ENCODE peak calls at places on chromosomes 2 and 18, in six cellular contexts. A, W, F, R, Z and P are unnamed samples. For H3K4me1, the result is how much of the 10 kb centered on the place peaks cover.

GRCh38 chr2:27086722-27087446 is at the start of gene KHK:
- DNase-seq in F (no peak), Z (peak), A (peak), W (no peak), R (no peak), P (peak)

GRCh38 chr2:119823734-119824334 is 64.1 kb downstream of the PTPN4 start:
- DNase-seq in Z (peak), A (peak), F (peak), R (no peak), W (no peak), P (peak)

GRCh38 chr18:6785001-6785400 is 55.5 kb downstream of the ARHGAP28 start:
- DNase-seq in A (no peak), W (no peak), Z (no peak), R (no peak), F (peak), P (no peak)

GRCh38 chr2:234678721-234679120 is 181.8 kb upstream of the ARL4C start:
- DNase-seq in W (no peak), Z (no peak), A (no peak), F (peak), R (no peak), P (no peak)

GRCh38 chr18:26415041-26415440 is 133.3 kb downstream of the KCTD1 start:
- DNase-seq in W (no peak), R (no peak), Z (no peak), F (peak), A (no peak), P (no peak)

GRCh38 chr2:214193943-214194342 is 216.9 kb upstream of the VWC2L start:
- DNase-seq in Z (no peak), F (peak), A (no peak), W (no peak), R (peak), P (no peak)

GRCh38 chr2:171018522-171018921 is 89.5 kb downstream of the GORASP2 start:
- DNase-seq in Z (no peak), W (no peak), R (no peak), F (no peak), A (no peak), P (no peak)

GRCh38 chr2:42847596-42848151 is 55.3 kb upstream of the HAAO start:
- DNase-seq in R (no peak), F (no peak), A (no peak), Z (no peak), W (no peak), P (no peak)

GRCh38 chr2:224958466-224958857 is 83.8 kb downstream of the DOCK10 start:
- DNase-seq in W (no peak), Z (peak), R (no peak), A (no peak), F (peak), P (no peak)

GRCh38 chr2:6896930-6897759 is 19.6 kb downstream of the RSAD2 start:
- DNase-seq in F (peak), R (peak), A (no peak), Z (no peak), W (no peak), P (no peak)

GRCh38 chr2:74290466-74291216 is 52.6 kb downstream of the SLC4A5 start:
- DNase-seq in Z (no peak), A (peak), W (no peak), F (no peak), R (no peak), P (no peak)

GRCh38 chr2:207285451-207285771 is 119.7 kb upstream of the KLF7 start:
- DNase-seq in F (no peak), A (no peak), R (no peak), Z (no peak), W (no peak), P (no peak)

GRCh38 chr2:203786912-203787311 is 80.5 kb downstream of the CD28 start:
- DNase-seq in Z (no peak), W (no peak), A (no peak), R (no peak), F (no peak), P (no peak)

GRCh38 chr2:26001743-26002341 is 19.5 kb upstream of the KIF3C start:
- DNase-seq in F (no peak), W (no peak), Z (no peak), A (peak), R (no peak), P (no peak)

GRCh38 chr2:221596192-221596591 is 24.1 kb upstream of the EPHA4 start:
- DNase-seq in A (no peak), W (no peak), Z (no peak), F (peak), R (no peak), P (no peak)

GRCh38 chr2:124693156-124693555 is 668.1 kb downstream of the CNTNAP5 start:
- DNase-seq in W (no peak), Z (no peak), R (no peak), A (no peak), F (no peak), P (no peak)

GRCh38 chr2:162750033-162750432 is 88.5 kb downstream of the KCNH7 start:
- DNase-seq in A (no peak), R (no peak), W (no peak), F (no peak), Z (no peak), P (no peak)

GRCh38 chr2:31239842-31240198 is 5.9 kb downstream of the EHD3 start:
- DNase-seq in A (no peak), R (no peak), Z (no peak), F (peak), W (no peak), P (no peak)

GRCh38 chr2:237466266-237466665 is 20.8 kb upstream of the MLPH start:
- DNase-seq in W (no peak), F (peak), R (no peak), A (no peak), Z (no peak), P (no peak)

GRCh38 chr2:40665493-40666232 is 213.8 kb upstream of the SLC8A1 start:
- DNase-seq in A (no peak), W (no peak), R (no peak), Z (no peak), F (no peak), P (no peak)

GRCh38 chr2:73050011-73050617 is 21.4 kb downstream of the SFXN5 start:
- DNase-seq in Z (peak), F (peak), W (no peak), R (no peak), A (no peak), P (no peak)

GRCh38 chr2:17536416-17536815 is 4.1 kb upstream of the VSNL1 start:
- DNase-seq in W (no peak), R (no peak), Z (no peak), F (peak), A (no peak), P (no peak)

GRCh38 chr2:18299423-18300212 is 260.8 kb downstream of the RDH14 start:
- DNase-seq in F (peak), Z (no peak), A (no peak), W (peak), R (no peak), P (no peak)

DNA sequence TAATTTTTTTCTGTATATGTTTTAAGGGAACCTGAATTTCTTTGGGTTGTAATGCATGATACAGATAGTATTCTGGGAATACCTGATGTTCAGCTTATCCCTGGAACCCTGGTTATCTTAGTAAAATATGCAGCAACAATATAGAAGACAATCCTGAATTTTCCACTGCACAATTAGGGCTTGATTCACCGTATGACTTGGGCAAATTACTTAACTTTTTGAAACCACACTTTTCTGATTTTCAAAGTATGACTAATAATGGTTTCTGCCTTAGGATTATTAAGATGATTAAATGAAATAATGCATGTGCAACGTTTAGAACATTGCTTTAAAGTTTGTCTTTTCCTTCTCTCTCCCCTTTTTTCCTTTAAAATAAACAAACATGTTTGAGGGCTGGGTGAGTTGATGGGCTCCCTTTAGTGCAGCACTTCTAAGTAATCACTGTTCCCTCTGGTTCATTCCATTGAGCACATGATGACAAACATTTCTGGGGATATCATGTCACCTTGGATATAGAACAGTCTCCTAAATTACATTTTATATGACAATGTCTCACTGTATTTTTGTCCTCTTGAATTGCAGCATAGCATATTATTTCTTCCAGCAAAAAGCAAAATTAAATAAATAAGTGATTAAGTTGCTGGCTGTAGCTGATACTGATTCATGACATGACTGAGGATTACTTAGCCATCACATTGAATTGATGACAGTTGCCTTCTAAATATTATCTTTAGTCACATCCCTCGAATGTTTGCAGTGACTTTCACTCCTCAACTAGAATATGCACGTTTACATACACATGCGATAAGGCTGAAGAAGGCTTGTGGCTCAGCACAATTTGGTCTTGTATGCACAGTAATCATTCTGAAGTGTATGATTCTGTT is 254.5 kb downstream of the NEDD4L start:
- DNase-seq in R (no peak), Z (no peak), W (no peak), F (no peak), A (no peak), P (no peak)
- H3K9ac ChIP-seq in R (no peak), Z (no peak), W (no peak), F (no peak), A (no peak), P (no peak)

GRCh38 chr2:64204006-64204632 is 59.9 kb upstream of the PELI1 start:
- DNase-seq in F (peak), W (no peak), R (no peak), Z (no peak), A (peak), P (no peak)

GRCh38 chr2:64201086-64201627 is 56.9 kb upstream of the PELI1 start:
- DNase-seq in Z (no peak), W (no peak), F (peak), R (no peak), A (no peak), P (no peak)

GRCh38 chr2:64203131-64204005 is 59.1 kb upstream of the PELI1 start:
- DNase-seq in R (no peak), F (peak), Z (no peak), W (no peak), A (no peak), P (no peak)

GRCh38 chr2:64204716-64205115 is 60.5 kb upstream of the PELI1 start:
- DNase-seq in F (no peak), W (no peak), Z (no peak), A (no peak), R (no peak), P (no peak)

DNA sequence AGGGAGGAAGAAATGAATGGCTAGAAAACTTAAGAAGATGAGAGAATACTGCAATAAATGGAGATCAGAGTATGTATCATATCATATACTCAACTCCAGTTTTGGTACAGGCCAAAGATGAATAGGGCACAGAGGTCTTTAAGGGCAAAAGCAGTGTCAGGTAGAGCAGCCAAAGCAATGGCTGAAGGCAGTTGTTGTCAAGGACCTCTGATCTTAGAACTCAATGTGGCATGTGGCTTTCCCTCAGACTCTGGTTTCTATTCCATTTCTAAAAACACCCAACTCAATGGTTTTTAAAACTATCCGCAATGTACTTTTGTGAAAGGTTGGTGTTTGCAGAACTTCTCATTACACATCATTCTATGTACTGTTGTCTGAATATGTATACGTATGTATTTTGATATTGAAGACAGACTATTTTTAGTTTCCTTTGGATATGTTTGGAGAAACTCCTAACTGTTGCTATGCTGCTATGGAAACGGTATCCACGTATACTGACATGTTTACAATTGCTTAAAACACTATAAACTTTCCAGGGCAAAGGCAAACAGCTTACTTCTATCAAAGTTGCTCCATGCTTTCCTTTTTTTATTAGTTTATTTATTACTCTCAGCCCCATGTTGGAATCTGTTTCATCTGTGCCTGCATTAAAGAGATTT is 58.1 kb upstream of the PELI1 start:
- DNase-seq in A (no peak), F (no peak), R (no peak), W (no peak), Z (no peak), P (no peak)
- H3K4me1 ChIP-seq in A (under half), F (under half), R (under half), W (under half), Z (under half), P (under half)

GRCh38 chr2:71786291-71787107 is 333.1 kb downstream of the DYSF start:
- DNase-seq in Z (no peak), A (peak), W (no peak), F (no peak), R (no peak), P (no peak)
- TF ChIP-seq CTCF in Z (no peak), A (no peak), W (no peak), F (no peak), R (no peak), P (no peak)

GRCh38 chr2:153543639-153544071 is 65.1 kb upstream of the RPRM start:
- DNase-seq in Z (peak), F (no peak), R (no peak), A (no peak), W (no peak), P (no peak)
- H3K9ac ChIP-seq in Z (no peak), F (no peak), R (no peak), A (no peak), W (no peak), P (no peak)

GRCh38 chr2:160719116-160719515 is 225.5 kb upstream of the RBMS1 start:
- DNase-seq in F (peak), R (no peak), Z (no peak), W (no peak), A (no peak), P (no peak)
- H3K4me1 ChIP-seq in F (under half), R (under half), Z (under half), W (under half), A (under half), P (under half)

GRCh38 chr18:32674491-32674890 is 98.3 kb downstream of the KLHL14 start:
- DNase-seq in A (no peak), R (no peak), W (no peak), Z (peak), F (no peak), P (no peak)

GRCh38 chr18:32670727-32671126 is 102.1 kb downstream of the KLHL14 start:
- DNase-seq in R (no peak), F (no peak), A (no peak), W (no peak), Z (no peak), P (no peak)

DNA sequence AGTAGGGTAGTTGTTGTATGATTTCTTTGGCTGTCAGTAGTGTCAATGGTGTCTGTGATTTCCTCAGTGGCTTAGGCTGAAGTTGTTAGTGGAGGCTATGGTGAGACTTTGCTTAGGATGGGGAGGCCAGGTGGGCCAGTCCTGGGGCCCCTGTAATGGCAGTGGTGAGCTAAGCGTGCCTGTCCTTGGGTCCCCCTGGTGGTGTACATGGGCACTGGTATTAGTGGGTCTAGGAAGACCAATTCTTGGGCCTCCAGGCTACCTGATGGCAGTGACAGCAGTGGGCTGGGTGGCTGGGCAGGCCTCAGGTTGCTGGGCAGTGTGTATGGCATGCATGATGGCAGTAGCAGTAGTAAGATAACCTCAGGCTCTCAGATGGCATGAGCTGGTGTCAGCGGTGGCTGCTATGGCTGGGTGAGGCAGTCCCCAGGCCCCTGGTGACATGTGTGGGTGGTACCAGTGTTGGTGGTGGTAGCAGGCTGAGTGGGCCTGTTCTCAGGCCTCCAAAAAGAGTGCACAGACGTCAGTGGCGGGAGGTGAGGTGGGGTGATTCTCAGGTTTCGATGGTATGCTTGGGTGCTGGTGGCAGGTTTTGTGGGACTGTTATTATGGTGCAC is 103.2 kb downstream of the KLHL14 start:
- DNase-seq in A (no peak), W (no peak), F (no peak), Z (no peak), R (no peak), P (no peak)
- TF ChIP-seq CTCF in A (no peak), W (peak), F (no peak), Z (peak), R (no peak), P (no peak)